ENCODE peak calls at places on chromosomes 7 and 10, in four cellular contexts. T is HCT116, V is astrocyte of the spinal cord, M is hepatic stellate cell. F is an unnamed sample.

GRCh38 chr10:35194471-35194870 is 67.8 kb downstream of the CREM start:
- DNase-seq in T (no peak), V (no peak), M (no peak), F (no peak)

GRCh38 chr10:125102216-125102615 is 58.1 kb downstream of the CTBP2 start:
- DNase-seq in T (no peak), V (peak; percentile 69), M (peak; percentile 45), F (no peak)

GRCh38 chr10:12592967-12593366 is 243.6 kb downstream of the CAMK1D start:
- DNase-seq in T (no peak), V (no peak), M (no peak), F (no peak)

GRCh38 chr7:158614695-158615094 is 27.1 kb upstream of the PTPRN2 start:
- DNase-seq in T (no peak), V (peak; percentile 45), M (peak; percentile 76), F (no peak)

GRCh38 chr10:6647811-6648526 is 67.9 kb upstream of the PRKCQ start:
- DNase-seq in T (peak; percentile 22), V (no peak), M (no peak), F (peak; percentile 25)

GRCh38 chr10:73446926-73447325 is 13.6 kb upstream of the MSS51 start:
- DNase-seq in T (no peak), V (no peak), M (no peak), F (no peak)

GRCh38 chr7:76069238-76069638 is 21.3 kb downstream of the MDH2 start:
- DNase-seq in T (peak; percentile 65), V (peak; percentile 91), M (peak; percentile 75), F (peak; percentile 98)

GRCh38 chr10:43078986-43079273 is 2.1 kb downstream of the RET start:
- DNase-seq in T (no peak), V (no peak), M (no peak), F (peak; percentile 31)

GRCh38 chr7:151091431-151091830 is 5.2 kb downstream of the AGAP3 start:
- DNase-seq in T (no peak), V (no peak), M (no peak), F (peak; percentile 55)

GRCh38 chr7:112986256-112987031 is 100.2 kb downstream of the GPR85 start:
- DNase-seq in T (no peak), V (peak; percentile 50), M (peak; percentile 5), F (no peak)

F was measured in ACHN.